ENCODE peak calls at places on chromosome 18, in six cellular contexts. S, T, H, Q, E and D are unnamed samples. For H3K4me1 and H3K36me3, the result is how much of the 10 kb centered on the place peaks cover.

GRCh38 chr18:59388180-59388579 is 29.1 kb upstream of the LMAN1 start:
- DNase-seq in S (no peak), T (no peak), E (no peak), H (no peak), Q (no peak), D (no peak)

GRCh38 chr18:57333941-57334340 is 18.4 kb upstream of the ST8SIA3 start:
- DNase-seq in E (no peak), T (no peak), S (no peak), H (no peak), Q (no peak), D (no peak)

GRCh38 chr18:35581555-35582309 is at the start of gene GALNT1:
- DNase-seq in T (no peak), E (no peak), H (no peak), S (peak), Q (peak), D (peak)

GRCh38 chr18:54561864-54562263 is 29.2 kb upstream of the DYNAP start:
- DNase-seq in T (no peak), S (no peak), E (no peak), H (no peak), Q (no peak), D (no peak)

GRCh38 chr18:36786686-36787085 is 42.1 kb downstream of the TPGS2 start:
- DNase-seq in Q (peak), H (peak), S (no peak), E (no peak), T (peak), D (no peak)

GRCh38 chr18:35051978-35052377 is 10.8 kb downstream of the MAPRE2 start:
- DNase-seq in S (no peak), H (no peak), T (no peak), E (no peak), Q (no peak), D (no peak)

GRCh38 chr18:59996370-59996966 is 96.7 kb downstream of the PMAIP1 start:
- DNase-seq in S (peak), Q (no peak), T (peak), H (no peak), E (no peak), D (peak)

GRCh38 chr18:13137041-13137938 is 81.3 kb upstream of the LDLRAD4 start:
- DNase-seq in Q (peak), E (no peak), T (peak), H (no peak), S (peak), D (peak)

GRCh38 chr18:24054130-24054529 is 39.6 kb downstream of the TTC39C start:
- DNase-seq in S (no peak), Q (no peak), E (no peak), T (no peak), H (no peak), D (no peak)

GRCh38 chr18:57908092-57908491 is 105.0 kb upstream of the ATP8B1 start:
- DNase-seq in E (no peak), S (no peak), T (no peak), H (no peak), Q (no peak), D (no peak)

GRCh38 chr18:71105078-71105819 is 816.4 kb downstream of the SOCS6 start:
- DNase-seq in E (no peak), T (no peak), Q (no peak), S (no peak), H (no peak), D (no peak)

GRCh38 chr18:13725566-13726227 is 661 bp downstream of the FAM210A start:
- DNase-seq in H (no peak), S (no peak), T (no peak), Q (no peak), E (no peak), D (peak)

GRCh38 chr18:46706968-46707367 is 49.9 kb downstream of the ST8SIA5 start:
- DNase-seq in T (no peak), H (no peak), Q (no peak), S (no peak), E (no peak), D (no peak)

GRCh38 chr18:22387787-22388186 is 29.9 kb downstream of the CTAGE1 start:
- DNase-seq in H (no peak), T (no peak), S (no peak), Q (no peak), E (no peak), D (no peak)

GRCh38 chr18:12726774-12727550 is 24.1 kb downstream of the PSMG2 start:
- DNase-seq in E (no peak), H (no peak), T (peak), Q (no peak), S (peak), D (peak)

GRCh38 chr18:53283708-53284107 is 940.8 kb downstream of the MBD2 start:
- DNase-seq in Q (no peak), S (no peak), T (no peak), E (no peak), H (no peak), D (no peak)

GRCh38 chr18:66393463-66393862 is 210.4 kb downstream of the CDH19 start:
- DNase-seq in T (no peak), H (no peak), Q (no peak), E (no peak), S (no peak), D (no peak)

GRCh38 chr18:12883003-12883683 is 894 bp downstream of the PTPN2 start:
- DNase-seq in H (no peak), S (no peak), T (no peak), Q (no peak), E (no peak), D (peak)

GRCh38 chr18:31091350-31091749 is 10.9 kb downstream of the DSC2 start:
- DNase-seq in T (no peak), S (no peak), E (no peak), H (no peak), Q (no peak), D (no peak)

DNA sequence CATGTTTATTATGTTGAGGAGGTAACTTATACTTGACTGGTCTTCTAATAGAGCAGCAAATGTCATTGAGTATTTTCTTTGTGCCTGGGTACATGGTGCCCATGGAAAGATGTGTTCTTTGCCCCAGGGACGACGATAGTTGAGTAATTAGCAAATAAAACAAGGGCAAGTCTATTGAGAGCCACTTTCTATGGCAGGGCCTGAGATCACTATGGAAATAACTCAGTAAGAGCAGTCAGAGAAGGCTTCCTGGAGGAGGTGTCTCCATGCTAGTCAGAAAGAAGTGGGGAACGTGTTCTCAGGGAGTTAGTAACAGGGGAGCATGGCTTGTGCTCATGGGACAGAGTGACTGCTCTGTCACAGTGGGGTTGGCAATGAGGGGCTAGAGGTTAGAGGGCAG is 28.6 kb downstream of the CTIF start:
- DNase-seq in E (no peak), H (no peak), T (no peak), S (no peak), Q (no peak), D (no peak)
- H3K4me1 ChIP-seq in E (under half), H (under half), T (under half), S (under half), Q (half or more), D (under half)

DNA sequence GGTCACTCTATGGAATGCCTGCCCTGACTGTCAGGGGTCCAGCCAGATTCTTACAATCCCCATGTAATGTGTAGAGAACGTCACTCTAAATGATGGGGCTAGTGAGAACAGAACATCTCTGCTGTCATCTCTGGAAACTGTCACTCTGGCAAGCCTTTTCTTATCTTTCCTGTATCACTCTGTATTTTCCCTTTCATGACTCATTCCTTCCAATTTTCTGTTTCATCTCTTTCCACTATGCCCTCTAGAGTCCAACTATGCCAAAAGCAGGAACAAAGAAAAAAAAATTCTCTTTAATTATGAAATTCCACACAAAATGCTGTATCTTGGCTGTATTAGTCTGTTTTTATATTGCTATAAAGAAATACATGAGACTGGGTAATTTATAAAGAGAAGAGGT is 608.8 kb downstream of the ADCYAP1 start:
- DNase-seq in H (no peak), Q (no peak), E (no peak), S (no peak), T (no peak), D (no peak)
- H3K36me3 ChIP-seq in H (under half), Q (under half), E (under half), S (under half), T (under half), D (under half)

GRCh38 chr18:63982361-63982760 is 12.5 kb downstream of the SERPINB8 start:
- DNase-seq in H (no peak), Q (no peak), E (no peak), S (no peak), T (no peak), D (no peak)
- H3K4me3 ChIP-seq in H (no peak), Q (no peak), E (no peak), S (no peak), T (no peak), D (no peak)

GRCh38 chr18:79498662-79499061 is 102.9 kb downstream of the NFATC1 start:
- DNase-seq in E (no peak), H (no peak), S (no peak), Q (no peak), T (no peak), D (no peak)

GRCh38 chr18:79503406-79503805 is 107.7 kb downstream of the NFATC1 start:
- DNase-seq in E (peak), S (peak), H (no peak), Q (no peak), T (peak), D (no peak)

GRCh38 chr18:79503891-79504475 is 108.3 kb downstream of the NFATC1 start:
- DNase-seq in S (peak), Q (no peak), E (peak), T (peak), H (no peak), D (no peak)

GRCh38 chr18:79502785-79503184 is 107.1 kb downstream of the NFATC1 start:
- DNase-seq in H (no peak), S (no peak), E (no peak), Q (no peak), T (no peak), D (no peak)

GRCh38 chr18:79501006-79501405 is 105.3 kb downstream of the NFATC1 start:
- DNase-seq in T (no peak), H (no peak), Q (no peak), S (no peak), E (no peak), D (no peak)
- H3K4me1 ChIP-seq in T (under half), H (under half), Q (under half), S (under half), E (under half), D (under half)